ENCODE peak calls at places on chromosomes 16 and 17, in six cellular contexts. One of them, this sample, is unnamed.

GRCh38 chr17:9880582-9880999 is 24.5 kb downstream of the RCVRN start:
- DNase-seq in left colon: no peak
- DNase-seq in amniotic stem cell: no peak
- DNase-seq in non-pigmented ciliary epithelial cell: no peak
- DNase-seq in RCC 7860: peak
- DNase-seq in mesothelial cell of epicardium: no peak
- DNase-seq in this sample: no peak

GRCh38 chr17:83145831-83146230 is 66.4 kb downstream of the METRNL start:
- DNase-seq in mesothelial cell of epicardium: no peak
- DNase-seq in left colon: no peak
- DNase-seq in non-pigmented ciliary epithelial cell: no peak
- DNase-seq in RCC 7860: no peak
- DNase-seq in amniotic stem cell: no peak
- DNase-seq in this sample: no peak

GRCh38 chr16:49510676-49511305 is 137.2 kb downstream of the C16orf78 start:
- DNase-seq in RCC 7860: no peak
- DNase-seq in non-pigmented ciliary epithelial cell: no peak
- DNase-seq in mesothelial cell of epicardium: no peak
- DNase-seq in amniotic stem cell: no peak
- DNase-seq in left colon: no peak
- DNase-seq in this sample: no peak

GRCh38 chr17:48555616-48556533 is 11.0 kb upstream of the HOXB2 start:
- DNase-seq in mesothelial cell of epicardium: no peak
- DNase-seq in RCC 7860: peak
- DNase-seq in non-pigmented ciliary epithelial cell: no peak
- DNase-seq in left colon: no peak
- DNase-seq in amniotic stem cell: no peak
- DNase-seq in this sample: peak

GRCh38 chr16:1308036-1308976 is 1.1 kb upstream of the UBE2I start:
- DNase-seq in left colon: no peak
- DNase-seq in RCC 7860: peak
- DNase-seq in non-pigmented ciliary epithelial cell: no peak
- DNase-seq in mesothelial cell of epicardium: no peak
- DNase-seq in amniotic stem cell: no peak
- DNase-seq in this sample: no peak

GRCh38 chr17:2828396-2829038 is 32.3 kb downstream of the RAP1GAP2 start:
- DNase-seq in RCC 7860: peak
- DNase-seq in mesothelial cell of epicardium: peak
- DNase-seq in amniotic stem cell: no peak
- DNase-seq in non-pigmented ciliary epithelial cell: no peak
- DNase-seq in left colon: peak
- DNase-seq in this sample: peak

GRCh38 chr16:4923853-4924252 is 13.1 kb downstream of the PPL start:
- DNase-seq in RCC 7860: no peak
- DNase-seq in mesothelial cell of epicardium: no peak
- DNase-seq in amniotic stem cell: no peak
- DNase-seq in left colon: no peak
- DNase-seq in non-pigmented ciliary epithelial cell: no peak
- DNase-seq in this sample: no peak

GRCh38 chr17:79814966-79815835 is 18.3 kb upstream of the CBX8 start:
- DNase-seq in RCC 7860: no peak
- DNase-seq in non-pigmented ciliary epithelial cell: no peak
- DNase-seq in left colon: no peak
- DNase-seq in mesothelial cell of epicardium: peak
- DNase-seq in amniotic stem cell: no peak
- DNase-seq in this sample: peak

GRCh38 chr17:50290074-50290702 is 15.9 kb downstream of the TMEM92 start:
- DNase-seq in RCC 7860: peak
- DNase-seq in amniotic stem cell: peak
- DNase-seq in mesothelial cell of epicardium: no peak
- DNase-seq in non-pigmented ciliary epithelial cell: peak
- DNase-seq in left colon: peak
- DNase-seq in this sample: peak

GRCh38 chr16:49482690-49483089 is 109.1 kb downstream of the C16orf78 start:
- DNase-seq in non-pigmented ciliary epithelial cell: no peak
- DNase-seq in mesothelial cell of epicardium: no peak
- DNase-seq in left colon: no peak
- DNase-seq in RCC 7860: no peak
- DNase-seq in amniotic stem cell: no peak
- DNase-seq in this sample: no peak

GRCh38 chr17:49108318-49108717 is 24.3 kb upstream of the B4GALNT2 start:
- DNase-seq in left colon: no peak
- DNase-seq in non-pigmented ciliary epithelial cell: peak
- DNase-seq in RCC 7860: peak
- DNase-seq in amniotic stem cell: no peak
- DNase-seq in mesothelial cell of epicardium: no peak
- DNase-seq in this sample: no peak

This sample was measured in mucosa of descending colon.